ENCODE peak calls at places on chromosomes 4 and X, in five cellular contexts. S, T, P, W and Z are unnamed samples.

GRCh38 chr4:38237139-38237538 is 276.9 kb downstream of the PTTG2 start:
- DNase-seq in S (no peak), T (peak), P (no peak), W (no peak), Z (peak)

GRCh38 chr4:152972821-152973613 is 36.9 kb downstream of the FHDC1 start:
- DNase-seq in S (no peak), T (peak), P (no peak), W (no peak), Z (no peak)

GRCh38 chr4:144709159-144709558 is 63.2 kb downstream of the HHIP start:
- DNase-seq in S (no peak), T (peak), P (no peak), W (no peak), Z (peak)

GRCh38 chrX:155048997-155049619 is 21.8 kb downstream of the CMC4 start:
- DNase-seq in S (no peak), T (peak), P (peak), W (no peak), Z (peak)

GRCh38 chr4:129218355-129218754 is 122.4 kb downstream of the C4orf33 start:
- DNase-seq in S (no peak), T (no peak), P (no peak), W (no peak), Z (peak)

GRCh38 chr4:30756553-30756952 is 36.4 kb downstream of the PCDH7 start:
- DNase-seq in S (no peak), T (peak), P (no peak), W (no peak), Z (peak)

GRCh38 chr4:53205970-53206369 is 159.9 kb downstream of the SCFD2 start:
- DNase-seq in S (no peak), T (peak), P (no peak), W (no peak), Z (no peak)

GRCh38 chr4:146059153-146059552 is 116.4 kb upstream of the LSM6 start:
- DNase-seq in S (no peak), T (no peak), P (no peak), W (no peak), Z (no peak)

GRCh38 chr4:168560835-168561210 is 64.0 kb downstream of the PALLD start:
- DNase-seq in S (no peak), T (no peak), P (no peak), W (no peak), Z (peak)

GRCh38 chr4:186144596-186145569 is 40.4 kb downstream of the FAM149A start:
- DNase-seq in S (no peak), T (no peak), P (no peak), W (peak), Z (peak)

GRCh38 chrX:43813898-43814297 is 68.4 kb downstream of the MAOB start:
- DNase-seq in S (no peak), T (no peak), P (peak), W (no peak), Z (no peak)

GRCh38 chrX:101223226-101223625 is 3.6 kb downstream of the DRP2 start:
- DNase-seq in S (no peak), T (no peak), P (no peak), W (no peak), Z (no peak)

GRCh38 chrX:148914783-148915182 is 414.4 kb downstream of the AFF2 start:
- DNase-seq in S (no peak), T (no peak), P (no peak), W (no peak), Z (no peak)

GRCh38 chrX:15616531-15616930 is 15.8 kb upstream of the ACE2 start:
- DNase-seq in S (no peak), T (no peak), P (no peak), W (peak), Z (no peak)

GRCh38 chrX:17930850-17931249 is 69.8 kb upstream of the RAI2 start:
- DNase-seq in S (no peak), T (no peak), P (no peak), W (no peak), Z (no peak)

GRCh38 chrX:153688900-153689590 is 1.3 kb downstream of the SLC6A8 start:
- DNase-seq in S (no peak), T (peak), P (no peak), W (peak), Z (peak)

GRCh38 chrX:153517421-153517820 is at the start of gene ATP2B3:
- DNase-seq in S (no peak), T (no peak), P (no peak), W (no peak), Z (no peak)

GRCh38 chrX:2828404-2829065 is at the start of gene GYG2:
- DNase-seq in S (no peak), T (no peak), P (no peak), W (no peak), Z (no peak)